ENCODE peak calls at places on chromosomes 5 and 9, in five cellular contexts. B, W, S, Z and H are unnamed samples.

GRCh38 chr5:79122963-79123362 is 11.4 kb downstream of the BHMT start:
- DNase-seq in Z (no peak), S (no peak), B (no peak), W (no peak), H (no peak)

GRCh38 chr5:109611505-109611904 is 78.2 kb upstream of the MAN2A1 start:
- DNase-seq in B (peak), W (no peak), S (no peak), Z (no peak), H (no peak)

GRCh38 chr5:1006656-1007071 is 1.9 kb upstream of the NKD2 start:
- DNase-seq in W (no peak), B (no peak), S (peak), Z (no peak), H (no peak)

GRCh38 chr9:137417161-137418021 is 5.6 kb downstream of the EXD3 start:
- DNase-seq in W (no peak), S (no peak), B (no peak), Z (no peak), H (no peak)

GRCh38 chr9:107268560-107268959 is 14.5 kb upstream of the RAD23B start:
- DNase-seq in W (no peak), B (no peak), S (no peak), Z (no peak), H (no peak)

GRCh38 chr9:77960356-77961153 is 71.1 kb downstream of the GNAQ start:
- DNase-seq in S (no peak), Z (no peak), W (no peak), B (no peak), H (no peak)

GRCh38 chr9:110180386-110180712 is 27.6 kb downstream of the C9orf152 start:
- DNase-seq in Z (no peak), B (no peak), W (no peak), S (no peak), H (no peak)

GRCh38 chr5:174145821-174146220 is 100.3 kb downstream of the NSG2 start:
- DNase-seq in B (peak), Z (peak), W (no peak), S (peak), H (no peak)

GRCh38 chr9:122286764-122287163 is 22.1 kb downstream of the MRRF start:
- DNase-seq in B (no peak), Z (no peak), S (no peak), W (no peak), H (no peak)

GRCh38 chr9:91143162-91143561 is 218.6 kb downstream of the AUH start:
- DNase-seq in S (no peak), B (no peak), Z (no peak), W (no peak), H (no peak)

GRCh38 chr5:26193626-26194025 is 844.8 kb downstream of the CDH9 start:
- DNase-seq in S (no peak), Z (no peak), B (no peak), W (no peak), H (no peak)

GRCh38 chr5:69305512-69305911 is 27.1 kb downstream of the CCDC125 start:
- DNase-seq in W (no peak), S (no peak), Z (no peak), B (no peak), H (no peak)

GRCh38 chr9:116791314-116791713 is 104.2 kb downstream of the TRIM32 start:
- DNase-seq in B (no peak), W (no peak), Z (no peak), S (no peak), H (no peak)

GRCh38 chr5:88820581-88820980 is 62.4 kb downstream of the MEF2C start:
- DNase-seq in Z (no peak), B (no peak), S (no peak), W (no peak), H (no peak)

GRCh38 chr5:68274847-68275700 is 59.5 kb downstream of the PIK3R1 start:
- DNase-seq in W (no peak), S (no peak), B (no peak), Z (no peak), H (no peak)

GRCh38 chr5:170252710-170253350 is 20.0 kb downstream of the C5orf58 start:
- DNase-seq in B (no peak), W (no peak), S (no peak), Z (no peak), H (no peak)

GRCh38 chr5:111675540-111675939 is 81.5 kb downstream of the NREP start:
- DNase-seq in W (no peak), S (no peak), B (no peak), Z (no peak), H (no peak)

GRCh38 chr5:93048858-93049257 is 532.2 kb downstream of the NR2F1-AS1 start:
- DNase-seq in B (no peak), W (no peak), Z (no peak), S (no peak), H (no peak)

GRCh38 chr5:93899026-93899600 is 157.7 kb upstream of the POU5F2 start:
- DNase-seq in B (no peak), S (no peak), Z (peak), W (no peak), H (no peak)

GRCh38 chr5:181152406-181152805 is 5.0 kb downstream of the OR2V2 start:
- DNase-seq in W (no peak), Z (peak), S (no peak), B (no peak), H (peak)

GRCh38 chr9:26684029-26684428 is 208.6 kb downstream of the CAAP1 start:
- DNase-seq in S (no peak), B (no peak), W (no peak), Z (no peak), H (no peak)